ENCODE peak calls at places on chromosome 5, in six cellular contexts. U, J, R, Y, D and P are unnamed samples.

GRCh38 chr5:57054671-57055070 is 102.7 kb upstream of the MIER3 start:
- DNase-seq in R (no peak), J (no peak), D (no peak), Y (no peak), U (no peak), P (no peak)

GRCh38 chr5:179822444-179822990 is 1.8 kb downstream of the SQSTM1 start:
- DNase-seq in R (no peak), D (no peak), U (no peak), Y (no peak), J (no peak), P (no peak)

GRCh38 chr5:139392678-139393496 is 2.0 kb downstream of the PROB1 start:
- DNase-seq in D (peak), U (peak), J (peak), Y (peak), R (peak), P (peak)

GRCh38 chr5:37789991-37790390 is 49.9 kb downstream of the GDNF start:
- DNase-seq in J (peak), R (no peak), U (no peak), D (no peak), Y (no peak), P (no peak)

GRCh38 chr5:119961993-119962392 is 332.6 kb downstream of the FAM170A start:
- DNase-seq in J (no peak), D (no peak), R (no peak), Y (no peak), U (no peak), P (no peak)

GRCh38 chr5:132429451-132430440 is 60.2 kb downstream of the SLC22A5 start:
- DNase-seq in J (no peak), U (no peak), R (no peak), Y (no peak), D (no peak), P (no peak)

GRCh38 chr5:62460578-62460983 is 48.0 kb downstream of the IPO11 start:
- DNase-seq in J (peak), U (no peak), D (peak), R (no peak), Y (no peak), P (peak)

GRCh38 chr5:138605254-138605972 is 30.2 kb upstream of the HSPA9 start:
- DNase-seq in Y (no peak), U (no peak), R (no peak), D (no peak), J (no peak), P (peak)

GRCh38 chr5:59036274-59036961 is 453.5 kb downstream of the RAB3C start:
- DNase-seq in J (peak), D (no peak), U (no peak), Y (peak), R (peak), P (no peak)

GRCh38 chr5:144203750-144204596 is 33.3 kb downstream of the KCTD16 start:
- DNase-seq in R (peak), Y (peak), D (peak), U (no peak), J (peak), P (peak)

GRCh38 chr5:54876-55569 is 36.9 kb upstream of the PLEKHG4B start:
- DNase-seq in U (no peak), Y (no peak), R (no peak), D (peak), J (no peak), P (no peak)

GRCh38 chr5:13403351-13403750 is 541.1 kb downstream of the DNAH5 start:
- DNase-seq in Y (no peak), D (no peak), J (no peak), R (no peak), U (no peak), P (no peak)

GRCh38 chr5:74412064-74412463 is 228.5 kb downstream of the ENC1 start:
- DNase-seq in D (no peak), J (no peak), R (no peak), Y (no peak), U (no peak), P (no peak)

GRCh38 chr5:150484964-150485769 is 22.8 kb upstream of the NDST1 start:
- DNase-seq in Y (no peak), R (no peak), D (no peak), J (no peak), U (no peak), P (no peak)

GRCh38 chr5:163687421-163687820 is 182.0 kb downstream of the MAT2B start:
- DNase-seq in D (no peak), J (no peak), U (no peak), R (no peak), Y (no peak), P (no peak)

GRCh38 chr5:178590141-178590923 is at the start of gene COL23A1:
- DNase-seq in Y (no peak), D (peak), R (no peak), U (peak), J (no peak), P (no peak)

GRCh38 chr5:142813208-142813607 is 43.0 kb downstream of the ARHGAP26 start:
- DNase-seq in R (no peak), U (no peak), J (no peak), Y (no peak), D (no peak), P (no peak)

GRCh38 chr5:140821375-140822280 is at the start of gene PCDHA5:
- DNase-seq in R (no peak), J (no peak), Y (no peak), D (peak), U (peak), P (peak)

GRCh38 chr5:36422957-36423356 is 121.3 kb upstream of the RANBP3L start:
- DNase-seq in R (no peak), U (no peak), J (peak), Y (no peak), D (no peak), P (no peak)

GRCh38 chr5:126056851-126057622 is 366.2 kb upstream of the GRAMD2B start:
- DNase-seq in J (no peak), Y (no peak), U (no peak), R (no peak), D (no peak), P (no peak)

GRCh38 chr5:33275921-33276705 is 164.7 kb upstream of the TARS1 start:
- DNase-seq in R (no peak), D (no peak), J (no peak), Y (no peak), U (no peak), P (no peak)

GRCh38 chr5:83172655-83173054 is 95.3 kb downstream of the XRCC4 start:
- DNase-seq in U (no peak), J (no peak), R (no peak), D (no peak), Y (no peak), P (no peak)

GRCh38 chr5:30505014-30505886 is 688.2 kb upstream of the CDH6 start:
- DNase-seq in U (no peak), Y (no peak), R (no peak), J (no peak), D (no peak), P (no peak)

GRCh38 chr5:84623034-84623433 is 238.4 kb upstream of the EDIL3 start:
- DNase-seq in R (no peak), J (no peak), U (no peak), Y (no peak), D (no peak), P (no peak)

GRCh38 chr5:10709933-10710332 is 51.1 kb downstream of the DAP start:
- DNase-seq in Y (no peak), J (no peak), R (no peak), D (no peak), U (no peak), P (no peak)

GRCh38 chr5:170522211-170523128 is 18.6 kb downstream of the KCNIP1 start:
- DNase-seq in J (no peak), Y (no peak), R (no peak), U (no peak), D (peak), P (no peak)

GRCh38 chr5:137649228-137649890 is 86.5 kb downstream of the KLHL3 start:
- DNase-seq in J (no peak), U (no peak), D (peak), Y (no peak), R (no peak), P (no peak)

GRCh38 chr5:91955610-91956009 is 572.5 kb upstream of the ARRDC3 start:
- DNase-seq in R (no peak), U (no peak), Y (no peak), D (no peak), J (no peak), P (no peak)

GRCh38 chr5:14261237-14261636 is 118.1 kb downstream of the TRIO start:
- DNase-seq in D (no peak), J (no peak), U (no peak), R (no peak), Y (no peak), P (peak)

GRCh38 chr5:148640471-148640870 is 13.9 kb downstream of the HTR4 start:
- DNase-seq in J (no peak), R (no peak), D (no peak), U (no peak), Y (no peak), P (no peak)

GRCh38 chr5:87029951-87030350 is 237.7 kb upstream of the RASA1 start:
- DNase-seq in D (no peak), U (no peak), J (no peak), Y (no peak), R (no peak), P (no peak)

GRCh38 chr5:59684388-59685003 is 209.0 kb downstream of the PDE4D start:
- DNase-seq in U (no peak), R (no peak), D (no peak), J (no peak), Y (no peak), P (no peak)

GRCh38 chr5:151924564-151925395 is at the start of gene GLRA1:
- DNase-seq in Y (peak), R (peak), J (no peak), D (no peak), U (peak), P (peak)

GRCh38 chr5:42991477-42992034 is 48.6 kb downstream of the ANXA2R start:
- DNase-seq in Y (no peak), R (no peak), D (peak), J (no peak), U (no peak), P (no peak)

GRCh38 chr5:181198106-181198685 is 6.8 kb downstream of the TRIM7 start:
- DNase-seq in Y (no peak), R (no peak), D (no peak), J (no peak), U (no peak), P (no peak)

GRCh38 chr5:171724771-171725609 is 60.6 kb upstream of the SMIM23 start:
- DNase-seq in D (no peak), Y (no peak), J (no peak), U (no peak), R (no peak), P (no peak)

GRCh38 chr5:174311121-174311520 is 265.6 kb downstream of the NSG2 start:
- DNase-seq in J (no peak), U (no peak), D (no peak), R (no peak), Y (no peak), P (no peak)

GRCh38 chr5:54904425-54904824 is 81.0 kb downstream of the ESM1 start:
- DNase-seq in R (no peak), U (no peak), D (no peak), J (peak), Y (no peak), P (no peak)

GRCh38 chr5:149938791-149939358 is 5.7 kb downstream of the PDE6A start:
- DNase-seq in R (no peak), J (peak), D (no peak), Y (no peak), U (no peak), P (no peak)